ENCODE peak calls at places on chromosomes 2 and 18, in seven cellular contexts. One of them, this sample, is unnamed.

GRCh38 chr18:76433788-76434187 is 61.3 kb downstream of the ZNF516 start:
- DNase-seq in C1 segment of cervical spinal cord: no peak
- DNase-seq in stomach: no peak
- DNase-seq in psoas muscle: no peak
- DNase-seq in smooth muscle cell of the brain vasculature: no peak
- DNase-seq in frontal cortex: no peak
- DNase-seq in iPS-NIHi11: no peak
- DNase-seq in this sample: no peak

GRCh38 chr2:19185061-19185460 is 173.4 kb downstream of the OSR1 start:
- DNase-seq in frontal cortex: no peak
- DNase-seq in iPS-NIHi11: no peak
- DNase-seq in psoas muscle: no peak
- DNase-seq in C1 segment of cervical spinal cord: no peak
- DNase-seq in smooth muscle cell of the brain vasculature: no peak
- DNase-seq in stomach: no peak
- DNase-seq in this sample: no peak

GRCh38 chr18:55401638-55402191 is 186.3 kb downstream of the TCF4 start:
- DNase-seq in iPS-NIHi11: peak; percentile 22
- DNase-seq in stomach: no peak
- DNase-seq in psoas muscle: no peak
- DNase-seq in C1 segment of cervical spinal cord: peak; percentile 65
- DNase-seq in smooth muscle cell of the brain vasculature: no peak
- DNase-seq in frontal cortex: no peak
- DNase-seq in this sample: peak; percentile 74

GRCh38 chr18:38526922-38527321 is 961.3 kb upstream of the CELF4 start:
- DNase-seq in smooth muscle cell of the brain vasculature: no peak
- DNase-seq in C1 segment of cervical spinal cord: no peak
- DNase-seq in frontal cortex: no peak
- DNase-seq in psoas muscle: no peak
- DNase-seq in stomach: no peak
- DNase-seq in iPS-NIHi11: no peak
- DNase-seq in this sample: no peak

GRCh38 chr2:168350380-168350779 is 103.0 kb upstream of the STK39 start:
- DNase-seq in smooth muscle cell of the brain vasculature: no peak
- DNase-seq in stomach: peak; percentile 43
- DNase-seq in psoas muscle: no peak
- DNase-seq in C1 segment of cervical spinal cord: no peak
- DNase-seq in iPS-NIHi11: no peak
- DNase-seq in frontal cortex: no peak
- DNase-seq in this sample: no peak

GRCh38 chr2:152627010-152627957 is 90.0 kb downstream of the PRPF40A start:
- DNase-seq in iPS-NIHi11: no peak
- DNase-seq in frontal cortex: peak; percentile 33
- DNase-seq in smooth muscle cell of the brain vasculature: no peak
- DNase-seq in psoas muscle: no peak
- DNase-seq in C1 segment of cervical spinal cord: no peak
- DNase-seq in stomach: no peak
- DNase-seq in this sample: peak; percentile 63

GRCh38 chr18:54883816-54884604 is 55.7 kb downstream of the RAB27B start:
- DNase-seq in C1 segment of cervical spinal cord: no peak
- DNase-seq in psoas muscle: no peak
- DNase-seq in stomach: no peak
- DNase-seq in smooth muscle cell of the brain vasculature: no peak
- DNase-seq in frontal cortex: no peak
- DNase-seq in iPS-NIHi11: no peak
- DNase-seq in this sample: no peak

GRCh38 chr18:54222922-54223567 is 1.4 kb downstream of the MBD2 start:
- DNase-seq in iPS-NIHi11: no peak
- DNase-seq in psoas muscle: no peak
- DNase-seq in C1 segment of cervical spinal cord: no peak
- DNase-seq in smooth muscle cell of the brain vasculature: no peak
- DNase-seq in frontal cortex: no peak
- DNase-seq in stomach: no peak
- DNase-seq in this sample: peak; percentile 42

GRCh38 chr2:41879367-41879871 is 168.4 kb upstream of the PKDCC start:
- DNase-seq in frontal cortex: peak; percentile 13
- DNase-seq in stomach: no peak
- DNase-seq in smooth muscle cell of the brain vasculature: no peak
- DNase-seq in C1 segment of cervical spinal cord: no peak
- DNase-seq in psoas muscle: no peak
- DNase-seq in iPS-NIHi11: no peak
- DNase-seq in this sample: no peak

GRCh38 chr2:215140166-215140707 is 1.8 kb upstream of the ABCA12 start:
- DNase-seq in psoas muscle: no peak
- DNase-seq in stomach: no peak
- DNase-seq in iPS-NIHi11: no peak
- DNase-seq in frontal cortex: no peak
- DNase-seq in smooth muscle cell of the brain vasculature: no peak
- DNase-seq in C1 segment of cervical spinal cord: no peak
- DNase-seq in this sample: no peak

GRCh38 chr2:97868986-97869721 is 126.6 kb downstream of the TMEM131 start:
- DNase-seq in iPS-NIHi11: peak; percentile 20
- DNase-seq in frontal cortex: peak; percentile 28
- DNase-seq in psoas muscle: peak; percentile 66
- DNase-seq in stomach: no peak
- DNase-seq in C1 segment of cervical spinal cord: no peak
- DNase-seq in smooth muscle cell of the brain vasculature: peak; percentile 83
- DNase-seq in this sample: peak; percentile 76

GRCh38 chr18:74608681-74609080 is 11.0 kb downstream of the ZNF407 start:
- DNase-seq in stomach: no peak
- DNase-seq in iPS-NIHi11: no peak
- DNase-seq in frontal cortex: no peak
- DNase-seq in C1 segment of cervical spinal cord: no peak
- DNase-seq in psoas muscle: no peak
- DNase-seq in smooth muscle cell of the brain vasculature: no peak
- DNase-seq in this sample: no peak

GRCh38 chr18:59987102-59987501 is 87.3 kb downstream of the PMAIP1 start:
- DNase-seq in frontal cortex: no peak
- DNase-seq in iPS-NIHi11: no peak
- DNase-seq in C1 segment of cervical spinal cord: no peak
- DNase-seq in psoas muscle: no peak
- DNase-seq in smooth muscle cell of the brain vasculature: no peak
- DNase-seq in stomach: no peak
- DNase-seq in this sample: no peak

GRCh38 chr2:201618744-201619654 is 24.3 kb downstream of the TMEM237 start:
- DNase-seq in iPS-NIHi11: peak; percentile 20
- DNase-seq in C1 segment of cervical spinal cord: peak; percentile 39
- DNase-seq in frontal cortex: peak; percentile 45
- DNase-seq in stomach: peak; percentile 55
- DNase-seq in psoas muscle: peak; percentile 79
- DNase-seq in smooth muscle cell of the brain vasculature: peak; percentile 68
- DNase-seq in this sample: peak; percentile 19

GRCh38 chr2:162390801-162391200 is 46.9 kb downstream of the GCA start:
- DNase-seq in frontal cortex: no peak
- DNase-seq in smooth muscle cell of the brain vasculature: no peak
- DNase-seq in iPS-NIHi11: no peak
- DNase-seq in stomach: no peak
- DNase-seq in C1 segment of cervical spinal cord: no peak
- DNase-seq in psoas muscle: no peak
- DNase-seq in this sample: no peak

GRCh38 chr18:59988098-59988706 is 88.4 kb downstream of the PMAIP1 start:
- DNase-seq in C1 segment of cervical spinal cord: no peak
- DNase-seq in stomach: peak; percentile 50
- DNase-seq in frontal cortex: peak; percentile 41
- DNase-seq in smooth muscle cell of the brain vasculature: peak; percentile 35
- DNase-seq in iPS-NIHi11: peak; percentile 49
- DNase-seq in psoas muscle: peak; percentile 29
- DNase-seq in this sample: peak; percentile 44

GRCh38 chr2:199055336-199055735 is 402.4 kb downstream of the SATB2 start:
- DNase-seq in psoas muscle: no peak
- DNase-seq in smooth muscle cell of the brain vasculature: no peak
- DNase-seq in C1 segment of cervical spinal cord: no peak
- DNase-seq in stomach: no peak
- DNase-seq in frontal cortex: no peak
- DNase-seq in iPS-NIHi11: no peak
- DNase-seq in this sample: no peak

GRCh38 chr18:29648891-29649290 is 1393.7 kb downstream of the DSC3 start:
- DNase-seq in smooth muscle cell of the brain vasculature: no peak
- DNase-seq in psoas muscle: no peak
- DNase-seq in frontal cortex: no peak
- DNase-seq in C1 segment of cervical spinal cord: no peak
- DNase-seq in iPS-NIHi11: no peak
- DNase-seq in stomach: no peak
- DNase-seq in this sample: no peak

GRCh38 chr2:164655750-164656149 is 34.5 kb upstream of the GRB14 start:
- DNase-seq in iPS-NIHi11: no peak
- DNase-seq in psoas muscle: no peak
- DNase-seq in stomach: no peak
- DNase-seq in frontal cortex: no peak
- DNase-seq in C1 segment of cervical spinal cord: no peak
- DNase-seq in smooth muscle cell of the brain vasculature: no peak
- DNase-seq in this sample: no peak

This sample was measured in G401.